ENCODE peak calls at places on chromosome 9, in ten cellular contexts. A is neuronal stem cell, W is lower lobe of right lung, O is tibial nerve, Q is GM23338, T is right cardiac atrium, S is uterus, C is prostate gland, M is left lung, Y is keratinocyte. F is an unnamed sample. For H3K4me1 and H3K27me3, the result is how much of the 10 kb centered on the place peaks cover.

GRCh38 chr9:15873573-15874177 is 320.8 kb downstream of the CCDC171 start:
- DNase-seq in A (peak), W (no peak), O (no peak), Q (peak), T (no peak), S (no peak), C (no peak), M (no peak), Y (no peak), F (peak)

GRCh38 chr9:21096172-21096900 is 18.6 kb upstream of the IFNB1 start:
- DNase-seq in A (no peak), W (no peak), O (no peak), Q (no peak), T (no peak), S (no peak), C (no peak), M (no peak), Y (peak), F (peak)

GRCh38 chr9:107049046-107049824 is 186.3 kb downstream of the ZNF462 start:
- DNase-seq in A (no peak), W (no peak), O (no peak), Q (peak), T (peak), S (no peak), C (no peak), M (peak), Y (no peak), F (no peak)

GRCh38 chr9:92299116-92299515 is 5.6 kb upstream of the IARS1 start:
- DNase-seq in A (no peak), W (no peak), O (no peak), Q (no peak), T (no peak), S (no peak), C (no peak), M (no peak), Y (no peak), F (no peak)

GRCh38 chr9:88782931-88783451 is 208.3 kb upstream of the S1PR3 start:
- DNase-seq in A (peak), W (no peak), O (no peak), Q (no peak), T (no peak), S (no peak), C (no peak), M (no peak), Y (no peak), F (no peak)

GRCh38 chr9:134875376-134875775 is 5.2 kb upstream of the FCN2 start:
- DNase-seq in A (no peak), W (no peak), O (no peak), Q (no peak), T (no peak), S (no peak), C (no peak), M (no peak), Y (no peak), F (no peak)

GRCh38 chr9:78032599-78033457 is 1.2 kb upstream of the GNAQ start:
- DNase-seq in A (no peak), W (no peak), O (no peak), Q (no peak), T (no peak), S (peak), C (no peak), M (no peak), Y (no peak), F (no peak)

GRCh38 chr9:82010711-82011110 is 22.1 kb downstream of the SPATA31D1 start:
- DNase-seq in A (no peak), W (no peak), O (no peak), Q (no peak), T (no peak), S (no peak), C (no peak), M (no peak), Y (no peak), F (no peak)

GRCh38 chr9:8782237-8782636 is 982.7 kb upstream of the DMAC1 start:
- DNase-seq in A (no peak), W (no peak), O (no peak), Q (no peak), T (no peak), S (no peak), C (no peak), M (no peak), Y (no peak), F (no peak)

GRCh38 chr9:88773119-88773518 is 218.1 kb upstream of the S1PR3 start:
- DNase-seq in A (no peak), W (no peak), O (no peak), Q (no peak), T (no peak), S (no peak), C (no peak), M (no peak), Y (no peak), F (no peak)

GRCh38 chr9:86184125-86184524 is 75.3 kb downstream of the C9orf153 start:
- DNase-seq in A (no peak), W (no peak), O (no peak), Q (no peak), T (no peak), S (no peak), C (no peak), M (no peak), Y (no peak), F (no peak)

GRCh38 chr9:89872913-89873707 is 268.3 kb downstream of the GADD45G start:
- DNase-seq in A (no peak), W (peak), O (no peak), Q (no peak), T (peak), S (peak), C (no peak), M (no peak), Y (no peak), F (no peak)

GRCh38 chr9:419571-420156 is 205.0 kb downstream of the DOCK8 start:
- DNase-seq in A (no peak), W (no peak), O (no peak), Q (no peak), T (no peak), S (no peak), C (no peak), M (no peak), Y (no peak), F (no peak)

GRCh38 chr9:35510745-35511428 is 21.0 kb downstream of the RUSC2 start:
- DNase-seq in A (no peak), W (no peak), O (peak), Q (no peak), T (peak), S (peak), C (peak), M (no peak), Y (no peak), F (no peak)

GRCh38 chr9:73680831-73681230 is 529.2 kb downstream of the ANXA1 start:
- DNase-seq in A (no peak), W (no peak), O (no peak), Q (no peak), T (no peak), S (no peak), C (no peak), M (no peak), Y (no peak), F (no peak)

GRCh38 chr9:32580631-32581300 is 7.8 kb upstream of the NDUFB6 start:
- DNase-seq in A (no peak), W (no peak), O (no peak), Q (no peak), T (no peak), S (no peak), C (no peak), M (no peak), Y (no peak), F (no peak)

GRCh38 chr9:136944094-136944518 is 432 bp downstream of the FBXW5 start:
- DNase-seq in A (no peak), W (no peak), O (peak), Q (no peak), T (no peak), S (no peak), C (no peak), M (no peak), Y (no peak), F (no peak)

GRCh38 chr9:752201-752600 is 89.3 kb upstream of the DMRT1 start:
- DNase-seq in A (no peak), W (no peak), O (no peak), Q (no peak), T (no peak), S (no peak), C (no peak), M (no peak), Y (peak), F (no peak)

GRCh38 chr9:114077162-114077837 is 800 bp downstream of the AMBP start:
- DNase-seq in A (no peak), W (no peak), O (no peak), Q (no peak), T (peak), S (no peak), C (no peak), M (peak), Y (no peak), F (no peak)
- H3K4me1 ChIP-seq in A (under half), W (under half), O (under half), Q (under half), T (under half), S (under half), C (under half), M (under half), Y (under half), F (under half)

GRCh38 chr9:96243798-96244197 is 58.2 kb downstream of the HSD17B3 start:
- DNase-seq in A (no peak), W (no peak), O (no peak), Q (no peak), T (no peak), S (no peak), C (no peak), M (no peak), Y (no peak), F (no peak)
- H3K27me3 ChIP-seq in A (under half), W (under half), O (under half), Q (under half), T (under half), S (under half), C (under half), M (under half), Y (half or more), F (under half)

DNA sequence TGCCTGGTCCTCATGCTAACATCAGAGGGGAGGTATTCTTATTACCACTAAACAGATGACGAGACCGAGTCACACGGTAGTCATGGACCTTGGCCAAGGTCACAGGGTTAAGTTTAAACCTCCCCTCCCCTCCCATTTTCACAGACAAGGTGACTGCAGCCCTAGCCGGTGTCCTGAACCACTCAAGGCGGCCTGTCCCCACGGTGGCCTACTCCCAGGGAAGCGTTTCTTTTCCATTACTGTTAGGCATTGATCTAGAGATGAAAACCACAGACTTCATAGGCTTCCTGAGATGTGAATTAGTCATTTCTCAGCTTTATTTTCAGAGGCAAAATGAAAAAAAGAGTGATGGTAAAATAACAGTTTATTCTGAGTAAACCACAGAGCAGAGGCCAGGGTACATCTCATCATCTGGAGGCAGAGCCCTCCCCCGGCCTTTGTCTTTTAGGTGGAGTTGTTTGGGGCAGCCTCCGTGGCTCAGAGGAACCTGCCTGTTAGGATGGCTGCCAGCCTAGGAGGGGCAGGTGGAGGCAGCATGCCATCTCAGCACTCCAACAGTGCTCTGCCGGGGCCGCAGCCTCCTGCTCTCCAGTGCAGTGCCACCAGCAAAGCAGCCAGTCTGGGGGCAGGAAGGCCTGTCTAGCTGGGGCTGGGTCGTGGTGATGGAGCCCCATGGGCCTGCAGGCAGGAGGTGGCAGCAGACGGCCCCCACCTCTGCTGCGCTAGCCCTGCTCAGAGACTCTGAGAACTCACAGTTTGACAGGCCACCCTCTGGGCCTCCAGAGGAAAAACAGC is 71.2 kb downstream of the RAPGEF1 start:
- DNase-seq in A (no peak), W (no peak), O (no peak), Q (no peak), T (peak), S (peak), C (no peak), M (peak), Y (no peak), F (peak)
- H3K4me1 ChIP-seq in A (under half), W (half or more), O (under half), Q (under half), T (under half), S (under half), C (under half), M (under half), Y (under half), F (half or more)

DNA sequence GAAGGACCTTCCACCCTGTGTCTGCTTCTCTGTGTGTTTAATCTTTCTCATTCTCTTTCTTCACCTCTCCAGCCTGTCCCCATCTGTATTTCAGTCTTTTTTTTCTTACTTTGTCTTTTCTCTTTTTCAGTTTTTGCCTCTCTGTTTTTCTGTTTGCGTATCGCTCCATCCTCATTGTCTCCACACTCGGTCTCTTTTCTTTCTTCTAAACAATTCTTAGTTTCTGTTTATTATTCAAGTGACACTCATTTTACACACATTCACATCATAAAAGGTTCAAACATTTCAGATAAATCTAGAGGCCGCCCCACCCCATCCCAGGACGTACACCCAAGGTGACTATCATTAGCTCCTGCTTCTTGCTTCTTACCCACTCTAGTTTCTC is 9.8 kb downstream of the LHX2 start:
- DNase-seq in A (no peak), W (no peak), O (no peak), Q (no peak), T (no peak), S (no peak), C (no peak), M (no peak), Y (no peak), F (no peak)
- H3K27me3 ChIP-seq in A (under half), W (half or more), O (half or more), Q (half or more), T (under half), S (half or more), C (half or more), M (half or more), Y (half or more), F (under half)

GRCh38 chr9:131736440-131736839 is 3.4 kb downstream of the RAPGEF1 start:
- DNase-seq in A (no peak), W (no peak), O (no peak), Q (no peak), T (no peak), S (no peak), C (no peak), M (no peak), Y (no peak), F (no peak)

GRCh38 chr9:131735238-131736181 is 4.4 kb downstream of the RAPGEF1 start:
- DNase-seq in A (no peak), W (no peak), O (no peak), Q (no peak), T (no peak), S (no peak), C (no peak), M (no peak), Y (no peak), F (no peak)

GRCh38 chr9:131738293-131738692 is 1.6 kb downstream of the RAPGEF1 start:
- DNase-seq in A (no peak), W (peak), O (no peak), Q (no peak), T (peak), S (no peak), C (no peak), M (no peak), Y (no peak), F (no peak)

GRCh38 chr9:131738838-131739191 is 1.1 kb downstream of the RAPGEF1 start:
- DNase-seq in A (no peak), W (peak), O (no peak), Q (peak), T (peak), S (no peak), C (no peak), M (no peak), Y (no peak), F (no peak)

DNA sequence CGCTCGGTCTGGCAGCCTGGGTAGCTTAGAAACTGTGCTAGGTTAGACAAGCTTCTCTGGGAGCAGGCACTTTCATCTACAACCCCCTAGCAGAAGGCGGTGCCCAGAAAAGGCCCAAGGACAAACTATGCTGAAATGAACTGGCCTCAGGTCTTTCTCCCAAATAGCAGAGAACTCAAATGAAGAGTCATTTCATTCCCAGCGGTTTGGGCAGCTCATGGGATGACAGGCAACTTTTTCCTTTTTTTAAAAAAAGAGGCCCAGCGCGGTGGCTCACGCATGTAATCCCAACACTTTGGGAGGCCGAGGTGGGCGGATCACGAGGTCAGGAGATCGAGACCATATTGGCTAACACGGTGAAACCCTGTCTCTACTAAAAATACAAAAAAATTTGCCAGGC is 2.5 kb downstream of the RAPGEF1 start:
- DNase-seq in A (no peak), W (peak), O (no peak), Q (no peak), T (no peak), S (no peak), C (no peak), M (no peak), Y (no peak), F (no peak)
- H3K4me1 ChIP-seq in A (under half), W (half or more), O (half or more), Q (under half), T (under half), S (under half), C (under half), M (under half), Y (under half), F (half or more)

DNA sequence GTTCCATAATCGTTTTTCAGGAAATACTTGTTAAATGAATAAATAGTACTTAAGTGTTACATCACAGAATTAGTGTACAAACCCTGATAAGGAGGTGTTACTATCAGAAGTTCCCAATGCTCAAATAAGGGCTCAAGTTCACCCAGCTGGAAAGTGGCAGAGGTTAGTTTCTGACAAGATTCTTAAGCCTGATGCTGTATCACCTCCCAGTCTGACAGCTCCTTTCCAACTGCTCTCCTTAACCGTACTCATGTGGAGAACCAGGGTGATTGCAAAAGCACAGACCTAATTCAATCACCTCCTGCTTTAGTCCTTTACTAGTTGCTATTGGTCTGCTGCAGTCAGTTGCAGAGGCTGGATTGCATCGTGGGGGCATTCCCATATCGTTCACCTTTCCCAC is 100.4 kb upstream of the ZNF618 start:
- DNase-seq in A (no peak), W (no peak), O (no peak), Q (no peak), T (no peak), S (no peak), C (no peak), M (no peak), Y (no peak), F (no peak)
- H3K27me3 ChIP-seq in A (under half), W (under half), O (under half), Q (under half), T (under half), S (under half), C (under half), M (under half), Y (under half), F (under half)

DNA sequence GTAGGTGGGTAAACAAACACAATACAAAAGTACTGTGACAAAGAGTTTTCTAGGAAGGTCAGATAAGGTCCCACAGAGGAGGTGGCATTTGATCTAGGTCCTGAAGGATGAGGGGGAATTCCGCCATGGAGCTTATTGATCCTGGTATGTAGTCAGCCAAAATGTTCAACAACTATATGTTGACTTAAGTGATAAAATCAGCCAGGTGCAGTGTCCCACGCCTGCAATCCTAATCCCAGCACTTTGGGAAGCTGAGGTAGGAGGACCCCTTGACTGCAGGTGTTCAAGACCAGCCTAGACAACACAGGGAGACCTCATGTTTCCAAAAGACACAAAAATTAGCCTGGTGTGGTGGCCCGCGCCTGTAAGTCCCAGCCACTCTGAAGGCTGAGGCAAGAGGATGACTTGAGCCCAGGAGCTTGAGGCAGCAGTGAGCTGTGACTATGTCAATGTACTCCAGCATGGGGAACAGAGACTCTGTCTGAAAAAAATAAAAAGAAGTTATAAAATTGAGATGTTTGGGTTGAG is 46.4 kb upstream of the PLIN2 start:
- DNase-seq in A (no peak), W (no peak), O (no peak), Q (no peak), T (no peak), S (no peak), C (no peak), M (no peak), Y (no peak), F (no peak)
- H3K4me1 ChIP-seq in A (under half), W (under half), O (under half), Q (under half), T (under half), S (under half), C (under half), M (under half), Y (under half), F (under half)

F was measured in naive thymus-derived CD4-positive, alpha-beta T cell.